ENCODE peak calls at places on chromosome 6, in eight cellular contexts. Q is ovary, H is IMR-90, Z is suprapubic skin, L is prostate gland, E is thyroid gland, K is uterus, I is Peyer's patch. U is an unnamed sample.

GRCh38 chr6:90420495-90420894 is 123.9 kb upstream of the BACH2 start:
- DNase-seq in Q (no peak), H (no peak), Z (no peak), L (no peak), E (no peak), K (no peak), I (no peak), U (no peak)

GRCh38 chr6:169205176-169206160 is 48.2 kb downstream of the THBS2 start:
- DNase-seq in Q (peak; percentile 65), H (peak; percentile 79), Z (no peak), L (no peak), E (no peak), K (peak; percentile 72), I (no peak), U (no peak)

GRCh38 chr6:170267688-170268087 is 23.2 kb downstream of the DLL1 start:
- DNase-seq in Q (no peak), H (no peak), Z (no peak), L (no peak), E (no peak), K (no peak), I (no peak), U (no peak)

GRCh38 chr6:132730560-132730959 is 16.7 kb upstream of the VNN1 start:
- DNase-seq in Q (no peak), H (peak; percentile 94), Z (no peak), L (no peak), E (no peak), K (no peak), I (no peak), U (no peak)

GRCh38 chr6:30325150-30325872 is 1.4 kb upstream of the TRIM39 start:
- DNase-seq in Q (no peak), H (peak; percentile 49), Z (no peak), L (peak; percentile 17), E (no peak), K (no peak), I (no peak), U (no peak)

GRCh38 chr6:57130784-57131183 is 40.8 kb downstream of the ZNF451 start:
- DNase-seq in Q (no peak), H (peak; percentile 4), Z (no peak), L (no peak), E (no peak), K (no peak), I (no peak), U (no peak)

GRCh38 chr6:148501178-148501590 is 158.5 kb downstream of the SASH1 start:
- DNase-seq in Q (no peak), H (peak; percentile 80), Z (no peak), L (no peak), E (no peak), K (peak; percentile 70), I (peak; percentile 56), U (peak; percentile 28)

GRCh38 chr6:168370310-168370991 is 50.9 kb upstream of the DACT2 start:
- DNase-seq in Q (peak; percentile 90), H (no peak), Z (peak; percentile 82), L (peak; percentile 78), E (peak; percentile 72), K (peak; percentile 84), I (peak; percentile 85), U (peak; percentile 82)

GRCh38 chr6:36329798-36330291 is 6.8 kb downstream of the BNIP5 start:
- DNase-seq in Q (no peak), H (no peak), Z (no peak), L (no peak), E (peak; percentile 64), K (no peak), I (no peak), U (no peak)

GRCh38 chr6:128230267-128230989 is 290.0 kb downstream of the PTPRK start:
- DNase-seq in Q (no peak), H (no peak), Z (no peak), L (no peak), E (peak; percentile 4), K (no peak), I (peak; percentile 55), U (peak; percentile 48)

GRCh38 chr6:157033428-157034140 is 256.4 kb downstream of the ARID1B start:
- DNase-seq in Q (no peak), H (peak; percentile 30), Z (no peak), L (no peak), E (no peak), K (no peak), I (no peak), U (no peak)

GRCh38 chr6:170147832-170148708 is 142.8 kb downstream of the DLL1 start:
- DNase-seq in Q (no peak), H (no peak), Z (peak; percentile 75), L (no peak), E (no peak), K (no peak), I (peak; percentile 67), U (no peak)

GRCh38 chr6:15129872-15130271 is 116.0 kb upstream of the JARID2 start:
- DNase-seq in Q (no peak), H (no peak), Z (no peak), L (no peak), E (no peak), K (no peak), I (no peak), U (no peak)

GRCh38 chr6:3228791-3229565 is 1.5 kb upstream of the TUBB2B start:
- DNase-seq in Q (no peak), H (no peak), Z (no peak), L (no peak), E (no peak), K (no peak), I (no peak), U (no peak)

GRCh38 chr6:43800746-43801488 is 30.9 kb downstream of the VEGFA start:
- DNase-seq in Q (no peak), H (no peak), Z (no peak), L (no peak), E (no peak), K (no peak), I (no peak), U (no peak)
- H3K4me1 ChIP-seq in Q (no peaks in the 10 kb centered on the region), H (peaks cover 30% of the 10 kb centered on the region), Z (peaks cover 32% of the 10 kb centered on the region), L (no peaks in the 10 kb centered on the region), E (peaks cover 3% of the 10 kb centered on the region), K (no peaks in the 10 kb centered on the region), I (peaks cover 46% of the 10 kb centered on the region), U (peaks cover 83% of the 10 kb centered on the region)

DNA sequence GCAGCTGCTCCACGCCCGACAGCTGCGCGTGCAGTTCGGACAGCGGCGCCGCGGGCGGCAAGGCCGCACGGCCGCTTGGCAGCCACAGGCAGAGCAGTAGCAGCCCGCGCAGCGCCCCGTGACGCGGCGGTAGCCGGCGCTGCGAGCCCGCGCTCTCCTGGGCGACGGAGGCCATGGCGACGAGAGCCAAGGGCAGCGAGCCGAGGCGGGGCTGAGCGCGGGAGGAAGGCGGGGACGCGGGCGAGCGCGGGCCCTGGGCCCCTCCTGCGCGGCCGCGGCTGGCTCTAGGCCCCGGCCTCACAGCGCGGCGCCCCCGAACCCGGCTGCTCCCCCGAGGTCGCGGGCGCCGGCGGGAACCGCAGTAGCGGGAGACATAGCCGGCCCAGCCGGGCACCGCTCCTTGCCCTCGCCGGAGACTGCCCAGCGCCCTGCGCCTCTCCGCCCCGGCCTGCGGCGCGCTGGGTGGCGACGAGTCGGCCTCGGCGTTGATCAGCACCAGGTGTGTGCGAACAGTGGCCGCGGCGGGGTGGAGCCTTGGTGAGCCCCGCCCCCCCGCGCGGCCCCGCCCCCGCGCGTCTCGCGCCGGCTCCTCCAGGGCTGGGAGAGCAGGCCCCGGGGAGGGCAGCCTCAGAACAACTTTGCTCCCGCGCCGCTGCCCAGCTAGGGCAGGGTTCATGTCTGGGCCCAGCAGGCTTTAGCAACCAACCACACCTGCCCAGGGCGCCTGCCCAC is at the start of gene LRP11:
- DNase-seq in Q (peak; percentile 88), H (peak; percentile 74), Z (peak; percentile 93), L (peak; percentile 93), E (peak; percentile 91), K (peak; percentile 84), I (peak; percentile 95), U (peak; percentile 90)
- TF ChIP-seq POLR2A in Q (peak; percentile 68), H (peak; percentile 59), Z (no peak), L (peak; percentile 90), E (peak; percentile 71), K (peak; percentile 85), I (peak; percentile 81), U (peak; percentile 73)

GRCh38 chr6:6803180-6803978 is 214.9 kb downstream of the LY86 start:
- DNase-seq in Q (no peak), H (no peak), Z (no peak), L (peak; percentile 28), E (no peak), K (no peak), I (peak; percentile 86), U (no peak)

GRCh38 chr6:6801635-6802218 is 213.2 kb downstream of the LY86 start:
- DNase-seq in Q (no peak), H (no peak), Z (no peak), L (no peak), E (peak; percentile 77), K (no peak), I (peak; percentile 38), U (no peak)

GRCh38 chr6:6804843-6805680 is 216.5 kb downstream of the LY86 start:
- DNase-seq in Q (no peak), H (no peak), Z (no peak), L (no peak), E (no peak), K (no peak), I (peak; percentile 40), U (no peak)

GRCh38 chr6:6798430-6798829 is 209.9 kb downstream of the LY86 start:
- DNase-seq in Q (no peak), H (no peak), Z (no peak), L (no peak), E (no peak), K (no peak), I (no peak), U (no peak)

DNA sequence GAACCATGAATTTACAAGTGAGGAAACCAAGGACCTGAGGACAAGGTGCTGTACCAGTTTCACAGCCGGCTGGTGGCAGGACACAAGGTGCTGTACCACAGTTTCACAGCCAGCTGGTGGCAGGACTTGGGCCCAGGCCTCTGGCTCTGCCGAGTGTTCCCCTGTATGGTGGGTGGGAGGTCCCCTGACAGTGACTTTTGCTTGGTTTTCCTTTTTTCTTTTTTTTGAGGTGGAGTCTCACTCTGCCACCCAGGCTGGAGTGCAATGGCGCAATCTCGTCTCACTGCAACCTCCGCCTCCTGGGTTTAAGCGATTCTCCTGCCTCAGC is 212.4 kb downstream of the LY86 start:
- DNase-seq in Q (no peak), H (no peak), Z (no peak), L (no peak), E (no peak), K (no peak), I (peak; percentile 34), U (no peak)
- H3K27ac ChIP-seq in Q (no peak overlapping the region), H (no peak overlapping the region), Z (no peak overlapping the region), L (no peak overlapping the region), E (no peak overlapping the region), K (no peak overlapping the region), I (no peak overlapping the region), U (peak overlapping the region; percentile 21)

GRCh38 chr6:355373-355772 is 36.2 kb upstream of the IRF4 start:
- DNase-seq in Q (no peak), H (no peak), Z (no peak), L (no peak), E (no peak), K (no peak), I (no peak), U (no peak)

GRCh38 chr6:352896-353470 is 38.6 kb upstream of the IRF4 start:
- DNase-seq in Q (no peak), H (no peak), Z (no peak), L (no peak), E (no peak), K (no peak), I (no peak), U (no peak)

GRCh38 chr6:354631-355280 is 36.8 kb upstream of the IRF4 start:
- DNase-seq in Q (no peak), H (no peak), Z (no peak), L (no peak), E (no peak), K (no peak), I (no peak), U (no peak)

GRCh38 chr6:352474-352873 is 39.1 kb upstream of the IRF4 start:
- DNase-seq in Q (no peak), H (no peak), Z (no peak), L (no peak), E (no peak), K (no peak), I (no peak), U (no peak)

GRCh38 chr6:353642-354614 is 37.6 kb upstream of the IRF4 start:
- DNase-seq in Q (no peak), H (no peak), Z (no peak), L (no peak), E (no peak), K (no peak), I (no peak), U (no peak)
- H3K4me1 ChIP-seq in Q (no peaks in the 10 kb centered on the region), H (no peaks in the 10 kb centered on the region), Z (no peaks in the 10 kb centered on the region), L (peaks cover 5% of the 10 kb centered on the region), E (no peaks in the 10 kb centered on the region), K (no peaks in the 10 kb centered on the region), I (no peaks in the 10 kb centered on the region), U (no peaks in the 10 kb centered on the region)

U was measured in body of pancreas.